ENCODE peak calls at places on chromosomes 16 and 17, in five cellular contexts. K, M, Q, U and B are unnamed samples.

GRCh38 chr16:69329369-69330285 is 761 bp downstream of the PDF start:
- DNase-seq in M (peak), Q (no peak), K (no peak), U (no peak), B (no peak)

GRCh38 chr17:79892457-79893236 is 53.4 kb upstream of the CBX4 start:
- DNase-seq in M (no peak), Q (no peak), U (no peak), K (no peak), B (no peak)

GRCh38 chr16:24852281-24852721 is 6.5 kb downstream of the SLC5A11 start:
- DNase-seq in K (no peak), Q (no peak), U (no peak), M (no peak), B (no peak)

GRCh38 chr17:81564778-81565177 is 12.6 kb upstream of the FAAP100 start:
- DNase-seq in M (no peak), Q (no peak), U (no peak), K (no peak), B (no peak)

GRCh38 chr17:81239714-81240555 is 817 bp downstream of the NDUFAF8 start:
- DNase-seq in U (no peak), K (no peak), Q (no peak), M (no peak), B (no peak)

GRCh38 chr16:20191566-20191965 is 117.9 kb upstream of the GPR139 start:
- DNase-seq in K (no peak), M (no peak), U (no peak), Q (no peak), B (no peak)

GRCh38 chr17:65523853-65524664 is 37.4 kb downstream of the AXIN2 start:
- DNase-seq in Q (no peak), U (no peak), M (no peak), K (no peak), B (no peak)

GRCh38 chr16:9091867-9092281 is 430 bp downstream of the HAPSTR1 start:
- DNase-seq in M (peak), Q (peak), K (peak), U (peak), B (no peak)

GRCh38 chr17:66306413-66306812 is 4.0 kb downstream of the PRKCA start:
- DNase-seq in M (no peak), U (no peak), Q (no peak), K (no peak), B (no peak)

GRCh38 chr16:6020162-6020980 is 922.8 kb upstream of the EEF2KMT start:
- DNase-seq in K (no peak), U (no peak), M (peak), Q (peak), B (no peak)

GRCh38 chr17:50420419-50421112 is 5.5 kb upstream of the ACSF2 start:
- DNase-seq in U (no peak), M (no peak), Q (no peak), K (no peak), B (no peak)

GRCh38 chr17:1785925-1786324 is 24.1 kb downstream of the SERPINF1 start:
- DNase-seq in Q (no peak), K (no peak), M (no peak), U (no peak), B (no peak)

GRCh38 chr17:76973040-76973439 is 104.8 kb downstream of the MGAT5B start:
- DNase-seq in M (no peak), U (no peak), Q (no peak), K (no peak), B (no peak)